ENCODE peak calls at places on chromosome 6, in eight cellular contexts. I is pancreas; T is heart right ventricle; S is K562; Y is SK-N-SH; M is CD8-positive, alpha-beta T cell; B is prostate gland; A is right atrium auricular region. F is an unnamed sample.
A peak's percentile ranks its signal among the peaks of the same experiment; 100 is the strongest.

GRCh38 chr6:11770546-11771466 is 7.8 kb downstream of the ADTRP start:
- DNase-seq in S (peak; percentile 48), T (peak; percentile 86), B (peak; percentile 53), A (peak; percentile 96), I (peak; percentile 34), M (no peak), Y (peak; percentile 24), F (peak; percentile 96)

GRCh38 chr6:24855389-24856245 is 56.9 kb upstream of the ARMH2 start:
- DNase-seq in I (peak; percentile 46), Y (peak; percentile 73), B (peak; percentile 62), M (peak; percentile 67), S (peak; percentile 80), A (peak; percentile 69), T (peak; percentile 21), F (peak; percentile 59)

GRCh38 chr6:54214286-54214685 is 94.0 kb upstream of the TINAG start:
- DNase-seq in B (no peak), S (no peak), T (no peak), Y (no peak), I (no peak), M (no peak), A (no peak), F (no peak)

GRCh38 chr6:148064406-148065134 is 278.1 kb upstream of the SASH1 start:
- DNase-seq in M (no peak), B (no peak), A (no peak), Y (no peak), T (peak; percentile 7), I (no peak), S (peak; percentile 16), F (peak; percentile 18)

GRCh38 chr6:89909991-89910390 is 15.7 kb downstream of the GJA10 start:
- DNase-seq in S (no peak), T (no peak), M (no peak), I (no peak), Y (no peak), A (no peak), B (no peak), F (no peak)

GRCh38 chr6:167092672-167093339 is 30.1 kb upstream of the CCR6 start:
- DNase-seq in Y (no peak), T (no peak), M (no peak), B (no peak), S (no peak), A (no peak), I (no peak), F (no peak)

GRCh38 chr6:22349051-22349450 is 52.2 kb upstream of the PRL start:
- DNase-seq in I (no peak), B (no peak), Y (no peak), M (no peak), A (no peak), T (no peak), S (peak; percentile 49), F (no peak)

GRCh38 chr6:84551797-84552196 is 212.6 kb downstream of the TBX18 start:
- DNase-seq in B (no peak), A (no peak), M (no peak), I (no peak), S (no peak), T (no peak), Y (no peak), F (no peak)

GRCh38 chr6:158722176-158722729 is 72.4 kb downstream of the SYTL3 start:
- DNase-seq in A (no peak), S (no peak), M (no peak), B (no peak), Y (no peak), T (no peak), I (no peak), F (no peak)

GRCh38 chr6:109961666-109962065 is 16.4 kb upstream of the GPR6 start:
- DNase-seq in S (no peak), Y (no peak), I (no peak), A (no peak), M (no peak), T (no peak), B (no peak), F (no peak)

GRCh38 chr6:111210074-111210729 is 122.9 kb downstream of the SLC16A10 start:
- DNase-seq in T (no peak), A (no peak), S (peak; percentile 62), M (no peak), I (no peak), B (peak; percentile 44), Y (peak; percentile 61), F (peak; percentile 16)

DNA sequence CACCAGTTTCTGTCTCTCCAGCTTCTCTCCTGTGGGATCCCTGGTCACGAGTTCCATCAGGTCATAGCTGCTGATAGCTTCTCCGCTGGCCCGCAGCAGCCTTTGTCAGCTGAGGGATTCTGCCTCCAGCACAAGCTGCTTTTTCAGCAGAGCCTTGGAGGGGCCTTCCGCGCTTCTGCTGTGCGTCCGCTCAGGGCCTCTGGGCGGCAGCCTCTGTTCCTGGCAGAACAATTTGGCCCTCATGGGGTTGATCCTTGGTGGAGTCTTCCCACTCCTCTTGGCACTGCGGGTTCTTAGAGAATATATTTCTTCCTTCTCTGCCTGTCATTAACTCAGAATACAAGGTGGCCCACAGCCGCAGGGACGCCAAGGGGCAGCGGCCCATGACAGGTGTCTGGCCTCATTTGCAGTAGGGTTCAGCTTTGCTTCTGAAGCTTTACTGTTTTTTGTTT is 158.8 kb downstream of the DTNBP1 start:
- DNase-seq in A (peak; percentile 74), I (no peak), M (no peak), B (peak; percentile 25), T (peak; percentile 57), Y (peak; percentile 46), S (no peak), F (no peak)
- TF ChIP-seq CTCF in A (no peak), I (no peak), M (no peak), B (no peak), T (peak; percentile 26), Y (no peak), S (no peak), F (no peak)

DNA sequence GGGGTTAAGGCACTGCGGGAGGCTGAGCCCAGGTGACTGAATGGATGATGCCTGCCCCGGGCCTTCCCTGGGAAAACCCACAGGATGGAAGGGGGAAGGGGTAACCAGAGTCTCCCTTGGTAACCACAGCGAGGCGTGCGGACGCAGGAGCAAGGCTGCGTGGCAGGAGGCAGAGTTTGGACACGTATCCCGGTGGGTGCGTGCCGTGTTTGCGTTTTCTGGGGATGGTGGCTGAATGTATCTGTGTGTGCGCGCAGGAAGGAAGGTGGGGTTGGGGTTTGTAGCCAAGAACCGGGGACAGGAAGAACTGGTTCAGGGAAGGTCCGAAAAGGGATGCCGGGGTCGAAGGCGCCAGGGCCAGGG is 1.8 kb downstream of the MDGA1 start:
- DNase-seq in T (no peak), I (no peak), B (no peak), Y (peak; percentile 58), M (no peak), A (no peak), S (no peak), F (no peak)
- H3K4me3 ChIP-seq in T (peak overlapping the region; percentile 66), I (no peak overlapping the region), B (peak overlapping the region; percentile 54), Y (peak overlapping the region; percentile 89), M (peak overlapping the region; percentile 65), A (peak overlapping the region; percentile 65), S (no peak overlapping the region), F (peak overlapping the region; percentile 66)

DNA sequence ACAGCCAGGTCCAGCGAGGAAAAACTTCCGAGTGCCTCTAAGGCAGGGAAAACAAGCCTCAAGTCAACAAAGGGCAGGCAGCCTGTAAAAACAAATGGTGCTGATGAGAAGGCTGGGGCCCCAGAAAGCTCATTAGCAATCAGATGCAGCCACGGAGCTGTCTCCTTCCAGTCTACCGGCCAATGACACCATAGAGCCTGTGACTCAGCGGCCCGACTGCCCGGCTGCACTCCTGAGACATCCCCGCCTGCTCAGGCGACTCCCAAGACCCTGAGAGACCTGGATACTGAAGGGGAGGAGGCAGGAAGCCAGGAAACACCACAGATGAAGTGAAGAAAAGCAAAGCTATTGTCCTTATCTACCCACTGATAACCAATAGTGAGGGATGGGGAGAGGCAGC is 120.1 kb upstream of the HDDC2 start:
- DNase-seq in T (peak; percentile 27), M (no peak), A (peak; percentile 71), B (no peak), I (no peak), Y (no peak), S (peak; percentile 14), F (no peak)
- H3K27ac ChIP-seq in T (no peak overlapping the region), M (no peak overlapping the region), A (peak overlapping the region; percentile 66), B (no peak overlapping the region), I (no peak overlapping the region), Y (no peak overlapping the region), S (no peak overlapping the region), F (no peak overlapping the region)

DNA sequence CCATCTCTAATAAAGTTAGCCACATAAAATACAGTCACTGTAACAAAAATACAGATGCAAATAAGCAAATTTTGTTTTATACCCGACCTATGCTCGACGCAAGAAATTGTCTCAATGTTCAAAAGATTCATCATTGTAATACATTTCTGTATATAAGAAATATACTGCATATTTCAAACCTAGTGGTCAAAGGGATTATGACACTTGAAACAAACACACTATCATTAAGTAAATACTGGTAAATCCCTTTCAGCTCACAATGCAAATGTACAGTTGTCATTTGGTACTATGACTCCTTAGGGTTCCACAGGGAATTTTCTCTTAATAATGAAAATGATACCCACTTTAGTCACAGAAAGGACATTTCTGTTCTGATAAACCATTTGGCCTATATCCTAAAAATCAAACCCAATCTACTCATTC is 2.2 kb downstream of the HIVEP2 start:
- DNase-seq in T (no peak), M (no peak), S (peak; percentile 20), Y (peak; percentile 36), A (no peak), I (no peak), B (no peak), F (no peak)
- TF ChIP-seq CTCF in T (peak; percentile 60), M (peak; percentile 54), S (no peak), Y (peak; percentile 62), A (peak; percentile 49), I (peak; percentile 49), B (no peak), F (peak; percentile 51)

DNA sequence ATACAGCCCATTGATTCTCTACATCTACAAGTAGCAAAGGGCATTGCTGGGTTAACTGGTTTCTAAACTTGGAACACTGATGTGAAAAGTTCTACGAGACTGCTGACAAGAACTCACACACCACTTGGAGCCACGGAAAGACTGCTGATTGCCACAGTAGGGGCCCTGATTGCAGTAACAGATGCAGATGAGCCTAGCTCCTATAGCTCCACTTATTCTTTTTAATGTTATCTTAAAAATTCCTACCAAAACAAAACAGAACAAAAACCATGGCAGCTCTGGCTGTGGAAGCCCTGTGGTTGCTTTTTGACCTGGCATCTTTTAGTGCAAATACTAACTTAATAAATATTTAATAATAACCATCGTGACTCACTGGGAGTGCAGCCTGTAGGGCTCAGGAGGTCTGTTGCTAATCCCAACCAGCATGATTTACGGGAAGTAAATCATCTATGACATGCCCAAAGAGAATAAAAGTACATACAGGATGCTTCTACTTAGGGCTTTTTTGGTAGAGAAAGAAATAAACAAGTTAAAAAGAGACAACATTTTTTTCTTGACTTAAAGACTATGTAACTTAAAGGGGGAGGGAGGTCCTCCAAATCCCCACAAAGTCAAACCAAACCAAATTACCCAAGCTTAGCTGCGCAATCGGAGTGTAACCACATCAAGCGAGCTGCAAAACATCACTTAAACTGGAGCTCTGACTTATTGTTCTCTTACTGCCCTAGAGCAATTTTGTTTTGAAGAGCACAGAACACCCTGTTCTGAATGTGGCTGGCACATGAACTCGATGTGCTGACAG is 87.2 kb downstream of the FKBP5 start:
- DNase-seq in T (no peak), I (no peak), A (peak; percentile 84), Y (peak; percentile 58), B (peak; percentile 80), M (peak; percentile 69), S (no peak), F (peak; percentile 88)
- H3K4me3 ChIP-seq in T (no peak overlapping the region), I (no peak overlapping the region), A (peak overlapping the region; percentile 25), Y (peak overlapping the region; percentile 47), B (no peak overlapping the region), M (peak overlapping the region; percentile 47), S (no peak overlapping the region), F (peak overlapping the region; percentile 11)

DNA sequence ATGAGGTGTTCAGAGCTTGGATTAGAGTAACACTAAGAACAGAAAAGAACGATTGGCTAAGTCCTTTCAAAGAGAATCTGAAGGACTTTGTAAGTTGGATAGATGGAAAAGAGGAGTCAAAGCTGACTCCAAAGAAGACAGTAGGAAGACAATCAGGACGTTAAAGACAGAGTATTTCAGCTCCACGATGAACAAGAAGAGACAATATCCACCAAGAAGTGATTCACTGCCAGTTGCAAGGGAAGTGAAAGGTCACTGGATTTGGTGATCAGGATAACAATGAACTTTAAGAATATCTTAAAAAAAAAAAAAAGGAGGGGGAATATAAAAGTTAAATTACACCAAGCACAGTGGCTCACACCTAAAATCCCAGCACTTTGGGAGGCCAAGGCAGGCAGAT is 17.9 kb downstream of the REPS1 start:
- DNase-seq in A (no peak), S (no peak), M (no peak), I (no peak), Y (no peak), T (no peak), B (no peak), F (no peak)
- H3K27ac ChIP-seq in A (peak overlapping the region; percentile 87), S (no peak overlapping the region), M (no peak overlapping the region), I (no peak overlapping the region), Y (peak overlapping the region; percentile 85), T (peak overlapping the region; percentile 24), B (no peak overlapping the region), F (no peak overlapping the region)

F was measured in AG04450.